ENCODE peak calls at places on chromosomes 4 and X, in six cellular contexts. One of them, this sample, is unnamed.

GRCh38 chr4:39636786-39637185 is 1.9 kb downstream of the SMIM14 start:
- DNase-seq in cardiac muscle cell: no peak
- DNase-seq in dorsolateral prefrontal cortex: no peak
- DNase-seq in prostate gland: no peak
- DNase-seq in A549: no peak
- DNase-seq in tibial artery: no peak
- DNase-seq in this sample: no peak

GRCh38 chrX:372856-373640 is 13.7 kb downstream of the PPP2R3B start:
- DNase-seq in cardiac muscle cell: peak; percentile 29
- DNase-seq in dorsolateral prefrontal cortex: no peak
- DNase-seq in prostate gland: no peak
- DNase-seq in A549: no peak
- DNase-seq in tibial artery: no peak
- DNase-seq in this sample: no peak

GRCh38 chr4:5365071-5366008 is 314.1 kb downstream of the STK32B start:
- DNase-seq in cardiac muscle cell: peak; percentile 11
- DNase-seq in dorsolateral prefrontal cortex: no peak
- DNase-seq in prostate gland: peak; percentile 77
- DNase-seq in A549: peak; percentile 54
- DNase-seq in tibial artery: no peak
- DNase-seq in this sample: no peak

GRCh38 chr4:68432320-68432719 is 14.9 kb upstream of the TMPRSS11E start:
- DNase-seq in cardiac muscle cell: no peak
- DNase-seq in dorsolateral prefrontal cortex: no peak
- DNase-seq in prostate gland: no peak
- DNase-seq in A549: no peak
- DNase-seq in tibial artery: no peak
- DNase-seq in this sample: no peak

GRCh38 chrX:22365460-22365859 is 92.7 kb downstream of the CBLL2 start:
- DNase-seq in cardiac muscle cell: peak; percentile 15
- DNase-seq in dorsolateral prefrontal cortex: no peak
- DNase-seq in prostate gland: no peak
- DNase-seq in A549: no peak
- DNase-seq in tibial artery: no peak
- DNase-seq in this sample: no peak

GRCh38 chr4:24689212-24689611 is 104.9 kb upstream of the DHX15 start:
- DNase-seq in cardiac muscle cell: no peak
- DNase-seq in dorsolateral prefrontal cortex: no peak
- DNase-seq in prostate gland: no peak
- DNase-seq in A549: no peak
- DNase-seq in tibial artery: no peak
- DNase-seq in this sample: no peak

GRCh38 chr4:141375855-141376254 is 155.2 kb downstream of the ZNF330 start:
- DNase-seq in cardiac muscle cell: peak; percentile 84
- DNase-seq in dorsolateral prefrontal cortex: no peak
- DNase-seq in prostate gland: no peak
- DNase-seq in A549: peak; percentile 65
- DNase-seq in tibial artery: no peak
- DNase-seq in this sample: no peak

GRCh38 chr4:39353478-39354177 is 12.5 kb downstream of the RFC1 start:
- DNase-seq in cardiac muscle cell: peak; percentile 89
- DNase-seq in dorsolateral prefrontal cortex: no peak
- DNase-seq in prostate gland: no peak
- DNase-seq in A549: no peak
- DNase-seq in tibial artery: no peak
- DNase-seq in this sample: no peak

GRCh38 chrX:153551135-153551534 is 33.7 kb downstream of the ATP2B3 start:
- DNase-seq in cardiac muscle cell: peak; percentile 29
- DNase-seq in dorsolateral prefrontal cortex: no peak
- DNase-seq in prostate gland: no peak
- DNase-seq in A549: no peak
- DNase-seq in tibial artery: no peak
- DNase-seq in this sample: no peak

GRCh38 chr4:175651701-175652100 is 160.4 kb downstream of the GPM6A start:
- DNase-seq in cardiac muscle cell: no peak
- DNase-seq in dorsolateral prefrontal cortex: no peak
- DNase-seq in prostate gland: no peak
- DNase-seq in A549: no peak
- DNase-seq in tibial artery: no peak
- DNase-seq in this sample: no peak

GRCh38 chr4:73139991-73140390 is 70.5 kb upstream of the COX18 start:
- DNase-seq in cardiac muscle cell: peak; percentile 13
- DNase-seq in dorsolateral prefrontal cortex: no peak
- DNase-seq in prostate gland: no peak
- DNase-seq in A549: no peak
- DNase-seq in tibial artery: no peak
- DNase-seq in this sample: no peak

GRCh38 chr4:120769227-120769626 is 153.3 kb downstream of the PRDM5 start:
- DNase-seq in cardiac muscle cell: peak; percentile 82
- DNase-seq in dorsolateral prefrontal cortex: no peak
- DNase-seq in prostate gland: no peak
- DNase-seq in A549: no peak
- DNase-seq in tibial artery: no peak
- DNase-seq in this sample: no peak

GRCh38 chrX:54633641-54634040 is 103.6 kb downstream of the GNL3L start:
- DNase-seq in cardiac muscle cell: peak; percentile 81
- DNase-seq in dorsolateral prefrontal cortex: no peak
- DNase-seq in prostate gland: no peak
- DNase-seq in A549: no peak
- DNase-seq in tibial artery: no peak
- DNase-seq in this sample: no peak

GRCh38 chr4:23171971-23172370 is 479.2 kb downstream of the GBA3 start:
- DNase-seq in cardiac muscle cell: no peak
- DNase-seq in dorsolateral prefrontal cortex: no peak
- DNase-seq in prostate gland: no peak
- DNase-seq in A549: no peak
- DNase-seq in tibial artery: no peak
- DNase-seq in this sample: no peak

GRCh38 chrX:13506574-13506973 is 62.8 kb upstream of the EGFL6 start:
- DNase-seq in cardiac muscle cell: peak; percentile 68
- DNase-seq in dorsolateral prefrontal cortex: no peak
- DNase-seq in prostate gland: no peak
- DNase-seq in A549: peak; percentile 31
- DNase-seq in tibial artery: no peak
- DNase-seq in this sample: peak; percentile 62

GRCh38 chrX:26649534-26649933 is 433.6 kb downstream of the MAGEB5 start:
- DNase-seq in cardiac muscle cell: peak; percentile 8
- DNase-seq in dorsolateral prefrontal cortex: no peak
- DNase-seq in prostate gland: no peak
- DNase-seq in A549: peak; percentile 1
- DNase-seq in tibial artery: no peak
- DNase-seq in this sample: no peak

GRCh38 chr4:56728512-56728911 is 47.4 kb upstream of the HOPX start:
- DNase-seq in cardiac muscle cell: peak; percentile 97
- DNase-seq in dorsolateral prefrontal cortex: peak; percentile 65
- DNase-seq in prostate gland: peak; percentile 93
- DNase-seq in A549: no peak
- DNase-seq in tibial artery: peak; percentile 73
- DNase-seq in this sample: no peak

GRCh38 chrX:131288738-131289511 is at the start of gene IGSF1:
- DNase-seq in cardiac muscle cell: peak; percentile 12
- DNase-seq in dorsolateral prefrontal cortex: peak; percentile 63
- DNase-seq in prostate gland: peak; percentile 4
- DNase-seq in A549: no peak
- DNase-seq in tibial artery: no peak
- DNase-seq in this sample: peak; percentile 43

GRCh38 chr4:4820264-4820663 is 39.2 kb upstream of the MSX1 start:
- DNase-seq in cardiac muscle cell: no peak
- DNase-seq in dorsolateral prefrontal cortex: peak; percentile 85
- DNase-seq in prostate gland: peak; percentile 10
- DNase-seq in A549: no peak
- DNase-seq in tibial artery: no peak
- DNase-seq in this sample: no peak

GRCh38 chr4:173208420-173208819 is 39.8 kb downstream of the GALNT7 start:
- DNase-seq in cardiac muscle cell: no peak
- DNase-seq in dorsolateral prefrontal cortex: no peak
- DNase-seq in prostate gland: no peak
- DNase-seq in A549: no peak
- DNase-seq in tibial artery: no peak
- DNase-seq in this sample: no peak

GRCh38 chr4:186587416-186588018 is 32.1 kb upstream of the MTNR1A start:
- DNase-seq in cardiac muscle cell: peak; percentile 76
- DNase-seq in dorsolateral prefrontal cortex: peak; percentile 86
- DNase-seq in prostate gland: peak; percentile 68
- DNase-seq in A549: peak; percentile 43
- DNase-seq in tibial artery: peak; percentile 84
- DNase-seq in this sample: peak; percentile 75

GRCh38 chrX:40120838-40121580 is 23.3 kb upstream of the BCOR start:
- DNase-seq in cardiac muscle cell: no peak
- DNase-seq in dorsolateral prefrontal cortex: no peak
- DNase-seq in prostate gland: no peak
- DNase-seq in A549: no peak
- DNase-seq in tibial artery: no peak
- DNase-seq in this sample: no peak

GRCh38 chrX:153746359-153746758 is 17.7 kb upstream of the PLXNB3 start:
- DNase-seq in cardiac muscle cell: no peak
- DNase-seq in dorsolateral prefrontal cortex: no peak
- DNase-seq in prostate gland: no peak
- DNase-seq in A549: no peak
- DNase-seq in tibial artery: no peak
- DNase-seq in this sample: no peak

GRCh38 chr4:163697121-163697520 is 202.6 kb downstream of the TMA16 start:
- DNase-seq in cardiac muscle cell: no peak
- DNase-seq in dorsolateral prefrontal cortex: no peak
- DNase-seq in prostate gland: no peak
- DNase-seq in A549: no peak
- DNase-seq in tibial artery: no peak
- DNase-seq in this sample: no peak

GRCh38 chr4:178553201-178553600 is 1111.0 kb upstream of the AGA start:
- DNase-seq in cardiac muscle cell: no peak
- DNase-seq in dorsolateral prefrontal cortex: no peak
- DNase-seq in prostate gland: no peak
- DNase-seq in A549: no peak
- DNase-seq in tibial artery: no peak
- DNase-seq in this sample: no peak

GRCh38 chr4:104302731-104303130 is 192.0 kb downstream of the CXXC4 start:
- DNase-seq in cardiac muscle cell: no peak
- DNase-seq in dorsolateral prefrontal cortex: no peak
- DNase-seq in prostate gland: no peak
- DNase-seq in A549: no peak
- DNase-seq in tibial artery: no peak
- DNase-seq in this sample: no peak

GRCh38 chr4:81722229-81722900 is 250.7 kb upstream of the RASGEF1B start:
- DNase-seq in cardiac muscle cell: no peak
- DNase-seq in dorsolateral prefrontal cortex: no peak
- DNase-seq in prostate gland: no peak
- DNase-seq in A549: no peak
- DNase-seq in tibial artery: no peak
- DNase-seq in this sample: no peak

GRCh38 chr4:56907009-56907408 is 691 bp upstream of the REST start:
- DNase-seq in cardiac muscle cell: no peak
- DNase-seq in dorsolateral prefrontal cortex: no peak
- DNase-seq in prostate gland: no peak
- DNase-seq in A549: no peak
- DNase-seq in tibial artery: no peak
- DNase-seq in this sample: no peak

GRCh38 chrX:13088155-13088485 is 43.7 kb upstream of the FAM9C start:
- DNase-seq in cardiac muscle cell: no peak
- DNase-seq in dorsolateral prefrontal cortex: no peak
- DNase-seq in prostate gland: no peak
- DNase-seq in A549: no peak
- DNase-seq in tibial artery: no peak
- DNase-seq in this sample: no peak

GRCh38 chr4:159237975-159238374 is 135.1 kb downstream of the RAPGEF2 start:
- DNase-seq in cardiac muscle cell: no peak
- DNase-seq in dorsolateral prefrontal cortex: no peak
- DNase-seq in prostate gland: no peak
- DNase-seq in A549: no peak
- DNase-seq in tibial artery: no peak
- DNase-seq in this sample: no peak
- TF ChIP-seq CTCF in cardiac muscle cell: no peak
- TF ChIP-seq CTCF in dorsolateral prefrontal cortex: no peak
- TF ChIP-seq CTCF in prostate gland: no peak
- TF ChIP-seq CTCF in A549: no peak
- TF ChIP-seq CTCF in tibial artery: no peak
- TF ChIP-seq CTCF in this sample: no peak

GRCh38 chr4:116639070-116639577 is 446.3 kb downstream of the TRAM1L1 start:
- DNase-seq in cardiac muscle cell: no peak
- DNase-seq in dorsolateral prefrontal cortex: no peak
- DNase-seq in prostate gland: no peak
- DNase-seq in A549: no peak
- DNase-seq in tibial artery: no peak
- DNase-seq in this sample: no peak
- H3K27ac ChIP-seq in cardiac muscle cell: no peak overlapping the region
- H3K27ac ChIP-seq in dorsolateral prefrontal cortex: no peak overlapping the region
- H3K27ac ChIP-seq in prostate gland: no peak overlapping the region
- H3K27ac ChIP-seq in A549: no peak overlapping the region
- H3K27ac ChIP-seq in tibial artery: no peak overlapping the region
- H3K27ac ChIP-seq in this sample: no peak overlapping the region

GRCh38 chrX:7334253-7334935 is 186.4 kb upstream of the PUDP start:
- DNase-seq in cardiac muscle cell: peak; percentile 45
- DNase-seq in dorsolateral prefrontal cortex: no peak
- DNase-seq in prostate gland: no peak
- DNase-seq in A549: no peak
- DNase-seq in tibial artery: no peak
- DNase-seq in this sample: no peak
- TF ChIP-seq CTCF in cardiac muscle cell: no peak
- TF ChIP-seq CTCF in dorsolateral prefrontal cortex: no peak
- TF ChIP-seq CTCF in prostate gland: no peak
- TF ChIP-seq CTCF in A549: no peak
- TF ChIP-seq CTCF in tibial artery: no peak
- TF ChIP-seq CTCF in this sample: no peak

GRCh38 chrX:149129767-149130166 is 375.3 kb downstream of the IDS start:
- DNase-seq in cardiac muscle cell: no peak
- DNase-seq in dorsolateral prefrontal cortex: no peak
- DNase-seq in prostate gland: no peak
- DNase-seq in A549: no peak
- DNase-seq in tibial artery: no peak
- DNase-seq in this sample: no peak

GRCh38 chrX:149121526-149121925 is 383.6 kb downstream of the IDS start:
- DNase-seq in cardiac muscle cell: no peak
- DNase-seq in dorsolateral prefrontal cortex: no peak
- DNase-seq in prostate gland: no peak
- DNase-seq in A549: no peak
- DNase-seq in tibial artery: no peak
- DNase-seq in this sample: no peak

GRCh38 chrX:149120459-149120858 is 384.6 kb downstream of the IDS start:
- DNase-seq in cardiac muscle cell: no peak
- DNase-seq in dorsolateral prefrontal cortex: no peak
- DNase-seq in prostate gland: no peak
- DNase-seq in A549: no peak
- DNase-seq in tibial artery: no peak
- DNase-seq in this sample: no peak

DNA sequence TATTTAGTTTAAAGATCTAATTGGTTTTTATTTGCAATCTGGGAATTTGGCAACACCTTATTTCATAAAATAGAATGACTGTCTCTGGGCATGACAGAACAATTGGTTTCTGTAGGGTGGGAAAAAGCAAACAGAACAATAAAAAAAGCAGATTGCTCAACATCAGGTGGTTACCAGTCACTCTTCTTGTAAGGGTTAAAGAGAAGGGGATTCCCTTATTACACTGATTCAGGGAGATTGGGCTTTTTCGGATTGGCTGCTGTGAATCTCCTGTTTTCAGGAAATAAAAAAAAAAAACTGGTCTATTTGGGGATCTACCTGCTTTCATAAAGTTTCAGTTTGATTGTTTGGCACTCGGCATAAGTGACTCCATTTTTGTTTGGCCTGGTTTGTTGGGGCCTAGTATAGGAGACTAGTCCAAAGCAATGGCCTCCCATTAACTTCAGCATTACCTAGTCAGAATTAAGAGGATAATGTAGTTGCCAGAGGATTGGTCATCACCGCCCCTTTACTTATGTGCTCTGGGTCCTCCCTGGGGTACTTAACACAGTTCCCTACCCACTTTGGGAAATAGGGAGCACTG is 380.5 kb downstream of the IDS start:
- DNase-seq in cardiac muscle cell: no peak
- DNase-seq in dorsolateral prefrontal cortex: no peak
- DNase-seq in prostate gland: no peak
- DNase-seq in A549: no peak
- DNase-seq in tibial artery: no peak
- DNase-seq in this sample: no peak
- H3K27ac ChIP-seq in cardiac muscle cell: no peak overlapping the region
- H3K27ac ChIP-seq in dorsolateral prefrontal cortex: no peak overlapping the region
- H3K27ac ChIP-seq in prostate gland: no peak overlapping the region
- H3K27ac ChIP-seq in A549: no peak overlapping the region
- H3K27ac ChIP-seq in tibial artery: no peak overlapping the region
- H3K27ac ChIP-seq in this sample: no peak overlapping the region